ENCODE peak calls at places on chromosome 20, in seven cellular contexts. One of them, this sample, is unnamed.

GRCh38 chr20:53786445-53787267 is 193.0 kb upstream of the ZNF217 start:
- DNase-seq in EL: no peak
- DNase-seq in head of caudate nucleus: no peak
- DNase-seq in GM04503: no peak
- DNase-seq in GM10248: no peak
- DNase-seq in activated T-cell treated with anti-CD3 and anti-CD28 coated beads, Interleukin-2, amount 50 U/mL, for 72 hours: no peak
- DNase-seq in substantia nigra: no peak
- DNase-seq in this sample: no peak

GRCh38 chr20:50313223-50313820 is 122.7 kb downstream of the CEBPB start:
- DNase-seq in head of caudate nucleus: no peak
- DNase-seq in GM10248: no peak
- DNase-seq in activated T-cell treated with anti-CD3 and anti-CD28 coated beads, Interleukin-2, amount 50 U/mL, for 72 hours: no peak
- DNase-seq in EL: peak
- DNase-seq in GM04503: no peak
- DNase-seq in substantia nigra: no peak
- DNase-seq in this sample: no peak

GRCh38 chr20:3990741-3991140 is 24.6 kb downstream of the RNF24 start:
- DNase-seq in head of caudate nucleus: no peak
- DNase-seq in EL: no peak
- DNase-seq in activated T-cell treated with anti-CD3 and anti-CD28 coated beads, Interleukin-2, amount 50 U/mL, for 72 hours: no peak
- DNase-seq in GM04503: no peak
- DNase-seq in GM10248: no peak
- DNase-seq in substantia nigra: no peak
- DNase-seq in this sample: no peak

GRCh38 chr20:43691928-43692524 is 25.1 kb downstream of the MYBL2 start:
- DNase-seq in substantia nigra: no peak
- DNase-seq in GM04503: no peak
- DNase-seq in EL: peak
- DNase-seq in activated T-cell treated with anti-CD3 and anti-CD28 coated beads, Interleukin-2, amount 50 U/mL, for 72 hours: peak
- DNase-seq in GM10248: peak
- DNase-seq in head of caudate nucleus: peak
- DNase-seq in this sample: no peak

GRCh38 chr20:51495921-51496545 is 46.5 kb downstream of the NFATC2 start:
- DNase-seq in substantia nigra: no peak
- DNase-seq in GM04503: no peak
- DNase-seq in EL: no peak
- DNase-seq in activated T-cell treated with anti-CD3 and anti-CD28 coated beads, Interleukin-2, amount 50 U/mL, for 72 hours: no peak
- DNase-seq in head of caudate nucleus: no peak
- DNase-seq in GM10248: no peak
- DNase-seq in this sample: no peak

GRCh38 chr20:60352580-60352979 is 394.4 kb downstream of the CDH26 start:
- DNase-seq in activated T-cell treated with anti-CD3 and anti-CD28 coated beads, Interleukin-2, amount 50 U/mL, for 72 hours: no peak
- DNase-seq in substantia nigra: no peak
- DNase-seq in GM04503: no peak
- DNase-seq in GM10248: no peak
- DNase-seq in head of caudate nucleus: no peak
- DNase-seq in EL: no peak
- DNase-seq in this sample: no peak

GRCh38 chr20:23146857-23147256 is 60.7 kb upstream of the CD93 start:
- DNase-seq in GM10248: no peak
- DNase-seq in GM04503: no peak
- DNase-seq in activated T-cell treated with anti-CD3 and anti-CD28 coated beads, Interleukin-2, amount 50 U/mL, for 72 hours: no peak
- DNase-seq in EL: no peak
- DNase-seq in head of caudate nucleus: no peak
- DNase-seq in substantia nigra: no peak
- DNase-seq in this sample: no peak

GRCh38 chr20:62709537-62709905 is 885 bp downstream of the NTSR1 start:
- DNase-seq in GM10248: no peak
- DNase-seq in substantia nigra: no peak
- DNase-seq in activated T-cell treated with anti-CD3 and anti-CD28 coated beads, Interleukin-2, amount 50 U/mL, for 72 hours: no peak
- DNase-seq in GM04503: no peak
- DNase-seq in head of caudate nucleus: no peak
- DNase-seq in EL: no peak
- DNase-seq in this sample: no peak

GRCh38 chr20:36098364-36098763 is 56.2 kb upstream of the EPB41L1 start:
- DNase-seq in activated T-cell treated with anti-CD3 and anti-CD28 coated beads, Interleukin-2, amount 50 U/mL, for 72 hours: no peak
- DNase-seq in EL: peak
- DNase-seq in substantia nigra: no peak
- DNase-seq in head of caudate nucleus: no peak
- DNase-seq in GM10248: no peak
- DNase-seq in GM04503: no peak
- DNase-seq in this sample: peak

GRCh38 chr20:23417861-23418260 is 3.4 kb downstream of the NAPB start:
- DNase-seq in head of caudate nucleus: no peak
- DNase-seq in activated T-cell treated with anti-CD3 and anti-CD28 coated beads, Interleukin-2, amount 50 U/mL, for 72 hours: no peak
- DNase-seq in EL: no peak
- DNase-seq in substantia nigra: no peak
- DNase-seq in GM10248: no peak
- DNase-seq in GM04503: no peak
- DNase-seq in this sample: no peak

GRCh38 chr20:16821211-16822089 is 73.3 kb downstream of the OTOR start:
- DNase-seq in EL: peak
- DNase-seq in activated T-cell treated with anti-CD3 and anti-CD28 coated beads, Interleukin-2, amount 50 U/mL, for 72 hours: peak
- DNase-seq in substantia nigra: no peak
- DNase-seq in head of caudate nucleus: no peak
- DNase-seq in GM04503: no peak
- DNase-seq in GM10248: peak
- DNase-seq in this sample: no peak

GRCh38 chr20:51562334-51563140 is 20.0 kb upstream of the NFATC2 start:
- DNase-seq in activated T-cell treated with anti-CD3 and anti-CD28 coated beads, Interleukin-2, amount 50 U/mL, for 72 hours: peak
- DNase-seq in GM04503: peak
- DNase-seq in substantia nigra: peak
- DNase-seq in head of caudate nucleus: peak
- DNase-seq in GM10248: peak
- DNase-seq in EL: peak
- DNase-seq in this sample: no peak